ENCODE peak calls at places on chromosome 1, in nine cellular contexts. One of them, this sample, is unnamed.

GRCh38 chr1:100615686-100616085 is 77.7 kb downstream of the GPR88 start:
- DNase-seq in Jurkat, Clone E6-1: no peak
- DNase-seq in mucosa of descending colon: no peak
- DNase-seq in stomach: no peak
- DNase-seq in tibial nerve: no peak
- DNase-seq in HCT116: no peak
- DNase-seq in H1: no peak
- DNase-seq in HL-60: no peak
- DNase-seq in BE2C: no peak
- DNase-seq in this sample: no peak

GRCh38 chr1:19153169-19153568 is 56.9 kb downstream of the UBR4 start:
- DNase-seq in Jurkat, Clone E6-1: no peak
- DNase-seq in mucosa of descending colon: no peak
- DNase-seq in stomach: no peak
- DNase-seq in tibial nerve: no peak
- DNase-seq in HCT116: no peak
- DNase-seq in H1: no peak
- DNase-seq in HL-60: no peak
- DNase-seq in BE2C: no peak
- DNase-seq in this sample: no peak

GRCh38 chr1:109490029-109490933 is 3.6 kb upstream of the CYB561D1 start:
- DNase-seq in Jurkat, Clone E6-1: peak
- DNase-seq in mucosa of descending colon: peak
- DNase-seq in stomach: peak
- DNase-seq in tibial nerve: peak
- DNase-seq in HCT116: peak
- DNase-seq in H1: no peak
- DNase-seq in HL-60: no peak
- DNase-seq in BE2C: peak
- DNase-seq in this sample: peak

GRCh38 chr1:55232448-55233148 is 17.4 kb upstream of the USP24 start:
- DNase-seq in Jurkat, Clone E6-1: no peak
- DNase-seq in mucosa of descending colon: no peak
- DNase-seq in stomach: no peak
- DNase-seq in tibial nerve: no peak
- DNase-seq in HCT116: no peak
- DNase-seq in H1: no peak
- DNase-seq in HL-60: no peak
- DNase-seq in BE2C: no peak
- DNase-seq in this sample: no peak

GRCh38 chr1:226400519-226401406 is 7.1 kb downstream of the PARP1 start:
- DNase-seq in Jurkat, Clone E6-1: no peak
- DNase-seq in mucosa of descending colon: no peak
- DNase-seq in stomach: no peak
- DNase-seq in tibial nerve: no peak
- DNase-seq in HCT116: no peak
- DNase-seq in H1: no peak
- DNase-seq in HL-60: no peak
- DNase-seq in BE2C: no peak
- DNase-seq in this sample: no peak

GRCh38 chr1:168623003-168623828 is 46.8 kb downstream of the XCL1 start:
- DNase-seq in Jurkat, Clone E6-1: no peak
- DNase-seq in mucosa of descending colon: no peak
- DNase-seq in stomach: no peak
- DNase-seq in tibial nerve: no peak
- DNase-seq in HCT116: peak
- DNase-seq in H1: no peak
- DNase-seq in HL-60: peak
- DNase-seq in BE2C: no peak
- DNase-seq in this sample: no peak

GRCh38 chr1:202034683-202035462 is 24.5 kb downstream of the ELF3 start:
- DNase-seq in Jurkat, Clone E6-1: no peak
- DNase-seq in mucosa of descending colon: peak
- DNase-seq in stomach: peak
- DNase-seq in tibial nerve: peak
- DNase-seq in HCT116: peak
- DNase-seq in H1: peak
- DNase-seq in HL-60: peak
- DNase-seq in BE2C: peak
- DNase-seq in this sample: peak

GRCh38 chr1:205936316-205936715 is 6.9 kb downstream of the SLC26A9 start:
- DNase-seq in Jurkat, Clone E6-1: no peak
- DNase-seq in mucosa of descending colon: no peak
- DNase-seq in stomach: no peak
- DNase-seq in tibial nerve: no peak
- DNase-seq in HCT116: no peak
- DNase-seq in H1: no peak
- DNase-seq in HL-60: peak
- DNase-seq in BE2C: no peak
- DNase-seq in this sample: no peak

GRCh38 chr1:163467291-163467690 is 145.5 kb downstream of the NUF2 start:
- DNase-seq in Jurkat, Clone E6-1: no peak
- DNase-seq in mucosa of descending colon: no peak
- DNase-seq in stomach: no peak
- DNase-seq in tibial nerve: no peak
- DNase-seq in HCT116: no peak
- DNase-seq in H1: no peak
- DNase-seq in HL-60: no peak
- DNase-seq in BE2C: no peak
- DNase-seq in this sample: no peak

GRCh38 chr1:89358287-89358893 is 5.5 kb upstream of the GBP6 start:
- DNase-seq in Jurkat, Clone E6-1: peak
- DNase-seq in mucosa of descending colon: peak
- DNase-seq in stomach: peak
- DNase-seq in tibial nerve: peak
- DNase-seq in HCT116: peak
- DNase-seq in H1: peak
- DNase-seq in HL-60: peak
- DNase-seq in BE2C: peak
- DNase-seq in this sample: peak

GRCh38 chr1:54052470-54052933 is 502 bp downstream of the TMEM59 start:
- DNase-seq in Jurkat, Clone E6-1: peak
- DNase-seq in mucosa of descending colon: peak
- DNase-seq in stomach: peak
- DNase-seq in tibial nerve: no peak
- DNase-seq in HCT116: no peak
- DNase-seq in H1: no peak
- DNase-seq in HL-60: no peak
- DNase-seq in BE2C: peak
- DNase-seq in this sample: peak

GRCh38 chr1:226990133-226990716 is 50.1 kb downstream of the COQ8A start:
- DNase-seq in Jurkat, Clone E6-1: no peak
- DNase-seq in mucosa of descending colon: peak
- DNase-seq in stomach: no peak
- DNase-seq in tibial nerve: no peak
- DNase-seq in HCT116: no peak
- DNase-seq in H1: no peak
- DNase-seq in HL-60: no peak
- DNase-seq in BE2C: peak
- DNase-seq in this sample: no peak

GRCh38 chr1:220243947-220244346 is 28.3 kb downstream of the RAB3GAP2 start:
- DNase-seq in Jurkat, Clone E6-1: no peak
- DNase-seq in mucosa of descending colon: no peak
- DNase-seq in stomach: no peak
- DNase-seq in tibial nerve: no peak
- DNase-seq in HCT116: no peak
- DNase-seq in H1: no peak
- DNase-seq in HL-60: no peak
- DNase-seq in BE2C: no peak
- DNase-seq in this sample: no peak

GRCh38 chr1:151838491-151839412 is 868 bp downstream of the C2CD4D start:
- DNase-seq in Jurkat, Clone E6-1: no peak
- DNase-seq in mucosa of descending colon: peak
- DNase-seq in stomach: no peak
- DNase-seq in tibial nerve: no peak
- DNase-seq in HCT116: no peak
- DNase-seq in H1: no peak
- DNase-seq in HL-60: no peak
- DNase-seq in BE2C: no peak
- DNase-seq in this sample: no peak

GRCh38 chr1:224435999-224436398 is 1.4 kb upstream of the WDR26 start:
- DNase-seq in Jurkat, Clone E6-1: no peak
- DNase-seq in mucosa of descending colon: no peak
- DNase-seq in stomach: no peak
- DNase-seq in tibial nerve: no peak
- DNase-seq in HCT116: no peak
- DNase-seq in H1: no peak
- DNase-seq in HL-60: no peak
- DNase-seq in BE2C: no peak
- DNase-seq in this sample: no peak
- H3K4me3 ChIP-seq in Jurkat, Clone E6-1: peak
- H3K4me3 ChIP-seq in mucosa of descending colon: no peak
- H3K4me3 ChIP-seq in stomach: peak
- H3K4me3 ChIP-seq in tibial nerve: no peak
- H3K4me3 ChIP-seq in HCT116: peak
- H3K4me3 ChIP-seq in H1: no peak
- H3K4me3 ChIP-seq in HL-60: no peak
- H3K4me3 ChIP-seq in BE2C: no peak
- H3K4me3 ChIP-seq in this sample: no peak

DNA sequence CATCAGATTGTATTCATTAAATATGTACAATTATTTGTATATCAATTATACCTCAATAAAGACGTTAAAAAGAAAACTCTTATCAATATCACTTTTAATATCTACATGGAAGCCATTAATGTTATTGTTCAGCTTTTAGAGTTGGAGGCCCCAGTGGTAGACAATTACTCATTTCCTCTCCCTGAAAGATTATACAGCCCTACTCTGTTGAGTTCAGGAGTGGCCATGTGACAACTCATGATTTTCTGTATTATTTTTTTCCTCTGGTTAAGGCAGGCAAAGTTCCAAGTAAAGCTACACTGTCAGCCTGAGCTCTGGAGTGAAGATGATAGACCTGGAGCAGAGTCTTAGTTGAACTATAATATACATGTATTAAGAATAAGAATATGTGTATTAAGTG is 247.9 kb upstream of the B3GALT2 start:
- DNase-seq in Jurkat, Clone E6-1: no peak
- DNase-seq in mucosa of descending colon: no peak
- DNase-seq in stomach: no peak
- DNase-seq in tibial nerve: no peak
- DNase-seq in HCT116: no peak
- DNase-seq in H1: no peak
- DNase-seq in HL-60: no peak
- DNase-seq in BE2C: no peak
- DNase-seq in this sample: no peak
- H3K4me3 ChIP-seq in Jurkat, Clone E6-1: no peak
- H3K4me3 ChIP-seq in mucosa of descending colon: no peak
- H3K4me3 ChIP-seq in stomach: no peak
- H3K4me3 ChIP-seq in tibial nerve: no peak
- H3K4me3 ChIP-seq in HCT116: no peak
- H3K4me3 ChIP-seq in H1: no peak
- H3K4me3 ChIP-seq in HL-60: no peak
- H3K4me3 ChIP-seq in BE2C: no peak
- H3K4me3 ChIP-seq in this sample: no peak

DNA sequence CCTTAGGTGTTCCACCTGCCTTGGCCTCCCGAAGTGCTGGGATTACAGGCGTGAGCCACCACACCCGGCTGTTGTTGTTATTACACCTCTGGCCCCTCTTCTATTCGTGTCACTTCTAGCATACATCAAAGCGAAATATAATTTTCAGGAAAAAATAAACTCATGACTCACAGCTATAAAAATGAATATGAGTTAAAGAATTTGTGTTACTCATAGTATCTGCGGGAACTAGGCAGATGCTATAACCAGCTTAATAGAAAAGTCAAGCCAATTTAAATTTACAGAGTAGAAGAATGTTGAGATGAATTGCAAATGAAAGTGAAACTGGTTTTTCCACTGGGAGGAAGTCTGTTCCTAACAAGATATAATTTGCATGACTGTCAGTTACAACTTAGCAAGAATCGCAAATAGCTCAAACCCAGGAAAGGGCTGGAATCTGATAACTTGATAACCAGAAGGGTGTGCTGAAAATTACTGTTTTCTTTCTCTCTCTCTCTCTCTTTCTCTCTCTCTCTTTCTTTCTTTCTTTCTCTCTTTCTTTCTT is 11.2 kb downstream of the OR2W3 start:
- DNase-seq in Jurkat, Clone E6-1: peak
- DNase-seq in mucosa of descending colon: no peak
- DNase-seq in stomach: no peak
- DNase-seq in tibial nerve: no peak
- DNase-seq in HCT116: no peak
- DNase-seq in H1: no peak
- DNase-seq in HL-60: no peak
- DNase-seq in BE2C: no peak
- DNase-seq in this sample: no peak
- H3K4me3 ChIP-seq in Jurkat, Clone E6-1: no peak
- H3K4me3 ChIP-seq in mucosa of descending colon: no peak
- H3K4me3 ChIP-seq in stomach: peak
- H3K4me3 ChIP-seq in tibial nerve: peak
- H3K4me3 ChIP-seq in HCT116: no peak
- H3K4me3 ChIP-seq in H1: no peak
- H3K4me3 ChIP-seq in HL-60: peak
- H3K4me3 ChIP-seq in BE2C: no peak
- H3K4me3 ChIP-seq in this sample: no peak

DNA sequence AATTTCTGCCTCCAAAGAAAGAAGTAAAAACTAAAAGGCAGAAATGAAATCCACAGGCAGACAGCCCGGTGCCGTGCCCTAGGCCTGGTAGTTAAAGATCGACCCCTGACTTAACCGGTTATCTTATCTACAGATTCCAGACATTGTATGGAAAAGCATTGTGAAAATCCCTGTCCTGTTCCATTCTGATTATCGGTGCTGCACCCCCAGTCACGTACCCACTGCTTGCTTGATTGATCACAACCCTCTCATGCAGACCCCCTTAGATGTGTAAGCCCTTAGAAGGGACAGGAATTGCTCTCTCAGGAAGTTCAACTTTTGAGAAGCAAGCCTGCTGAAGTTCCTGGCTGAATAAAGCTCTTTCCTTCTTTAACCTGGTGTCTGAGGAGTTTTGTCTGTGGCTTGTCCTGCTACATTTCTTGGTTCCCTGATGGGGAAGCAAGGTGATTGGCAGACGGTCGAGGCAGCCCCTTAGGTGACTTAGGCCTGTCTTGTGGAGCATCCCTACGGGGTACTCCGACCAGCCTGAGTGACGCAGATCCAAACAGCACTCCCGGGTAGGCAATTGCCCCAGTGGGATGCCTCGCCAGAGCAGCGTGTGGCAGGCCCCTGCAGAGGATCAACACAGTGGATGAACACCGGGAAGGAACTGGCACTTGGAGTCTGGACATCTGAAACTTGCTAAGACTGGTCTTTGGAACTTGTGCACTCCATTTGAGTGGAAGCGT is 111.2 kb upstream of the PPM1J start:
- DNase-seq in Jurkat, Clone E6-1: no peak
- DNase-seq in mucosa of descending colon: no peak
- DNase-seq in stomach: no peak
- DNase-seq in tibial nerve: no peak
- DNase-seq in HCT116: no peak
- DNase-seq in H1: no peak
- DNase-seq in HL-60: no peak
- DNase-seq in BE2C: no peak
- DNase-seq in this sample: no peak
- H3K4me3 ChIP-seq in Jurkat, Clone E6-1: no peak
- H3K4me3 ChIP-seq in mucosa of descending colon: no peak
- H3K4me3 ChIP-seq in stomach: no peak
- H3K4me3 ChIP-seq in tibial nerve: no peak
- H3K4me3 ChIP-seq in HCT116: no peak
- H3K4me3 ChIP-seq in H1: no peak
- H3K4me3 ChIP-seq in HL-60: no peak
- H3K4me3 ChIP-seq in BE2C: no peak
- H3K4me3 ChIP-seq in this sample: no peak

GRCh38 chr1:10865518-10866313 is 69.3 kb upstream of the CASZ1 start:
- DNase-seq in Jurkat, Clone E6-1: no peak
- DNase-seq in mucosa of descending colon: no peak
- DNase-seq in stomach: no peak
- DNase-seq in tibial nerve: no peak
- DNase-seq in HCT116: no peak
- DNase-seq in H1: no peak
- DNase-seq in HL-60: no peak
- DNase-seq in BE2C: no peak
- DNase-seq in this sample: no peak
- H3K4me3 ChIP-seq in Jurkat, Clone E6-1: no peak
- H3K4me3 ChIP-seq in mucosa of descending colon: no peak
- H3K4me3 ChIP-seq in stomach: peak
- H3K4me3 ChIP-seq in tibial nerve: no peak
- H3K4me3 ChIP-seq in HCT116: no peak
- H3K4me3 ChIP-seq in H1: no peak
- H3K4me3 ChIP-seq in HL-60: no peak
- H3K4me3 ChIP-seq in BE2C: no peak
- H3K4me3 ChIP-seq in this sample: no peak